ENCODE peak calls at places on chromosome 18, in seven cellular contexts. Y, U, N, R, L, M and D are unnamed samples.

GRCh38 chr18:55856191-55856590 is 268.2 kb upstream of the TCF4 start:
- DNase-seq in Y (no peak), U (no peak), N (no peak), R (no peak), L (no peak), M (no peak), D (peak)

GRCh38 chr18:63447066-63447465 is 24.8 kb upstream of the VPS4B start:
- DNase-seq in Y (no peak), U (no peak), N (no peak), R (no peak), L (no peak), M (no peak), D (no peak)

GRCh38 chr18:49051323-49051967 is 100.7 kb upstream of the SMAD7 start:
- DNase-seq in Y (no peak), U (no peak), N (no peak), R (no peak), L (no peak), M (no peak), D (no peak)

GRCh38 chr18:2390158-2390557 is 181.1 kb downstream of the METTL4 start:
- DNase-seq in Y (no peak), U (no peak), N (no peak), R (no peak), L (no peak), M (no peak), D (no peak)

GRCh38 chr18:58194028-58194427 is 150.0 kb downstream of the NEDD4L start:
- DNase-seq in Y (no peak), U (no peak), N (no peak), R (no peak), L (no peak), M (no peak), D (peak)

GRCh38 chr18:33577688-33578370 is at the start of gene ASXL3:
- DNase-seq in Y (peak), U (no peak), N (no peak), R (no peak), L (peak), M (peak), D (no peak)

GRCh38 chr18:74499633-74500032 is 3.5 kb downstream of the CNDP2 start:
- DNase-seq in Y (peak), U (peak), N (peak), R (no peak), L (peak), M (peak), D (peak)

GRCh38 chr18:58674863-58675472 is 3.7 kb downstream of the MALT1 start:
- DNase-seq in Y (no peak), U (no peak), N (no peak), R (no peak), L (no peak), M (no peak), D (peak)

GRCh38 chr18:48776161-48776555 is 174.6 kb downstream of the SMAD7 start:
- DNase-seq in Y (no peak), U (no peak), N (no peak), R (no peak), L (no peak), M (no peak), D (no peak)